ENCODE peak calls at places on chromosomes 11 and 22, in four cellular contexts. M is WTC11, Z is SK-N-SH, K is K562. H is an unnamed sample.

GRCh38 chr11:76248210-76248609 is 41.9 kb upstream of the WNT11 start:
- DNase-seq in M (peak), Z (no peak), K (peak), H (no peak)

GRCh38 chr11:119202554-119202953 is 3.6 kb upstream of the CBL start:
- DNase-seq in M (no peak), Z (no peak), K (no peak), H (no peak)

GRCh38 chr11:16605440-16605970 is 132.9 kb upstream of the C11orf58 start:
- DNase-seq in M (peak), Z (peak), K (peak), H (no peak)

GRCh38 chr11:60855726-60856633 is at the start of gene PTGDR2:
- DNase-seq in M (no peak), Z (peak), K (peak), H (no peak)

GRCh38 chr11:3198815-3199214 is 19.8 kb downstream of the MRGPRG start:
- DNase-seq in M (no peak), Z (no peak), K (no peak), H (no peak)

GRCh38 chr22:21938071-21938822 is 14.4 kb downstream of the PPM1F start:
- DNase-seq in M (peak), Z (peak), K (peak), H (peak)

GRCh38 chr11:94557391-94557790 is 9.8 kb upstream of the PIWIL4 start:
- DNase-seq in M (no peak), Z (no peak), K (no peak), H (no peak)

GRCh38 chr22:43060213-43060612 is 29.0 kb downstream of the TTLL1 start:
- DNase-seq in M (peak), Z (peak), K (peak), H (no peak)

GRCh38 chr22:41650229-41650628 is 29.1 kb downstream of the XRCC6 start:
- DNase-seq in M (no peak), Z (no peak), K (no peak), H (no peak)

GRCh38 chr22:19175026-19175601 is 3.4 kb downstream of the SLC25A1 start:
- DNase-seq in M (no peak), Z (no peak), K (peak), H (no peak)

GRCh38 chr22:19176732-19177131 is 1.8 kb downstream of the SLC25A1 start:
- DNase-seq in M (no peak), Z (no peak), K (peak), H (no peak)

GRCh38 chr22:19174106-19175025 is 4.2 kb downstream of the SLC25A1 start:
- DNase-seq in M (peak), Z (no peak), K (peak), H (peak)

GRCh38 chr22:19176175-19176630 is 2.3 kb downstream of the SLC25A1 start:
- DNase-seq in M (peak), Z (peak), K (peak), H (no peak)

GRCh38 chr22:19175602-19176174 is 2.8 kb downstream of the SLC25A1 start:
- DNase-seq in M (no peak), Z (no peak), K (peak), H (no peak)
- TF ChIP-seq USF1 in M (peak), Z (no peak), K (no peak), H (peak)

DNA sequence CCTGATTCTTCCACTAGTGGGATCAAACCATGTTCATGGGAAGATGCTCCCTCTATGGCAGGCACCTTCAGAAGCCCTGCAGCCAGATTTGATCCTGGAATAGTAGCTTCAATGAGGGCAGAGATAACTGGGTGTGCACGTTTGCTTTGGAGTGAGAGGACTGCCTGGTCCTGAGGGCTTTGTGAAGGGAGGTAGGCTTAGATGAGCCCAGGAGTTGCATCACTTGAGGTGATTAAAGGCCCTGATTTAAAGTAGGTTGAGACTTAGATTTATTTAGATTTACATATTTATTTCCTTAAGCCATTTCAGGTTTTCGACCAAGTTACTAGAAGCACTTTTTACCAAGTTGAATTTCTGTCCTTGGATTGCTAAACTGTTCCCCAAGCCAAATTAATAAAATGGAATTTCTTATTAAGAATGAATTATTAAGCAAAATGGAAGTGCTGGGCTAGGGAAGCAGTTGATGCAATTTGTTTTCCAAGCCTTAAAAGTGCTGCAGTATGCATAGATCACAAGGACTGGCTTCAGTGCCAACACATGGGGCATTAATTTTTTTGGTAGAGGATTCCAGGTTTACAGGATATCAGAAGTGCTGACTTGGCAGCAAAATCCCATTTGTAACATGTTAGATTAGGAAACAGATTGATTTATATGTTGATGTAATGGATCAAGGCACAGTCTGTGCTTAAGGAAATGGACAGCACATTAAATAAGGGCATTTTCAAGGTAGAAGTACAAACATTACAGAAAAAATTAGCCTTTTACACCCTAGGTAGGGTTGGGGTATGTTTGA is 33.0 kb downstream of the APLP2 start:
- DNase-seq in M (no peak), Z (no peak), K (no peak), H (no peak)
- TF ChIP-seq USF1 in M (no peak), Z (peak), K (no peak), H (no peak)

GRCh38 chr11:70203749-70204465 is 811 bp downstream of the FADD start:
- DNase-seq in M (no peak), Z (peak), K (peak), H (peak)
- TF ChIP-seq USF1 in M (no peak), Z (no peak), K (no peak), H (no peak)

GRCh38 chr22:49111085-49111484 is 716.6 kb downstream of the BRD1 start:
- DNase-seq in M (no peak), Z (no peak), K (no peak), H (no peak)
- TF ChIP-seq USF1 in M (no peak), Z (no peak), K (no peak), H (no peak)

DNA sequence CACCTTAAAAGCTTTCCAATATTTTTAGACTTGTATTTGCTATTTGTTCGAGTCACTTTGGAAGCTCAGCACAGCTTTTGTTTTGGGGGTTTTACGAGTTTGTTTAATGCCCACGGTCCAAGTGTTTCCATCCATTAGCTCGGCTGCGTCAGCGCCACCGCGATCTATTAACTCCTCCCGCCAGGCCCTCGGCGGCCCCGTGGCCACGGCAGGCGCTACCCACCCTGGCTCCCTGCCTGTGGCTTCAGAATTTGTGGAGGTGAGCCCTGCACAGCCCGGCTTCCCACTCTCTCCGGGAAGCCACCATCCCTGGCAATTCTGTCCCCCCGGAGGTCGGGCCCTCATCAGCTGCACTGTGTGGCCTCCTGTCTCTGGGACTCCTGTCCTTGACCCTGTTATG is 648.5 kb downstream of the BRD1 start:
- DNase-seq in M (no peak), Z (no peak), K (no peak), H (no peak)
- TF ChIP-seq USF1 in M (no peak), Z (no peak), K (no peak), H (no peak)

GRCh38 chr11:70204466-70204799 is 1.3 kb downstream of the FADD start:
- DNase-seq in M (no peak), Z (no peak), K (peak), H (no peak)
- TF ChIP-seq USF1 in M (no peak), Z (no peak), K (no peak), H (no peak)

GRCh38 chr22:25193548-25193947 is 6.1 kb upstream of the CRYBB3 start:
- DNase-seq in M (peak), Z (no peak), K (no peak), H (no peak)

GRCh38 chr22:25199726-25200520 is at the start of gene CRYBB3:
- DNase-seq in M (no peak), Z (no peak), K (no peak), H (no peak)

GRCh38 chr22:25200967-25201366 is 1.3 kb downstream of the CRYBB3 start:
- DNase-seq in M (no peak), Z (no peak), K (no peak), H (no peak)

GRCh38 chr22:25196326-25196725 is 3.3 kb upstream of the CRYBB3 start:
- DNase-seq in M (no peak), Z (no peak), K (no peak), H (no peak)

DNA sequence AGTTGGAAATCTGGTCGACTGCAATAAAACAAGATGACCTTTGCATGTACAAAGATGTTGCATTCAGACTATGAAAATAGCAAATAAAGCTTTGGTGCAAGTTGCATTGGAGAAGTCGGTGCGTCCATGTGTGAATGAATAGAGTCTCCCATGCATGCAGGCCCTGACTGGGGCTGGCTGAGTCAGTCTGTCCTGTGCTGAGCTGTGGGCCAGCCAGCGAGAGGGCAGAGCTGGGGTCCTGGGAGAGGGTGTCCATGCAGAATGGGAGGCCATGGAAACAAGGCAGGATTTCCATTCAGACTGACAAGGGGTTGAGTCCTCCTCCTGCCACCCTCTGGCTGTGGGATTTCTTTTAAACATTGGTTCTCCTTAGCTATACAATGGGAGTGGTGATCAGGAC is 2.3 kb upstream of the CRYBB3 start:
- DNase-seq in M (no peak), Z (no peak), K (no peak), H (no peak)
- TF ChIP-seq USF1 in M (no peak), Z (no peak), K (no peak), H (no peak)

GRCh38 chr22:44645083-44645482 is 56.9 kb upstream of the PRR5 start:
- DNase-seq in M (no peak), Z (peak), K (no peak), H (no peak)

GRCh38 chr22:44646141-44646540 is 55.9 kb upstream of the PRR5 start:
- DNase-seq in M (no peak), Z (no peak), K (no peak), H (no peak)

GRCh38 chr22:44647141-44647540 is 54.9 kb upstream of the PRR5 start:
- DNase-seq in M (no peak), Z (no peak), K (no peak), H (no peak)

GRCh38 chr22:44645531-44645930 is 56.5 kb upstream of the PRR5 start:
- DNase-seq in M (no peak), Z (peak), K (no peak), H (no peak)

GRCh38 chr22:44646668-44647067 is 55.3 kb upstream of the PRR5 start:
- DNase-seq in M (no peak), Z (peak), K (no peak), H (no peak)
- TF ChIP-seq USF1 in M (no peak), Z (no peak), K (no peak), H (no peak)

GRCh38 chr11:26319906-26320305 is 12.0 kb upstream of the ANO3 start:
- DNase-seq in M (peak), Z (no peak), K (no peak), H (no peak)
- TF ChIP-seq USF1 in M (no peak), Z (no peak), K (no peak), H (no peak)

H was measured in GM12878.